ENCODE peak calls at places on chromosomes 1 and 21, in eight cellular contexts. R, U, E, T, J, H, D and Q are unnamed samples.

GRCh38 chr1:31924839-31925238 is 13.3 kb downstream of the PTP4A2 start:
- DNase-seq in U (no peak), E (no peak), D (peak; percentile 61), J (no peak), R (no peak), T (no peak), H (no peak), Q (no peak)

GRCh38 chr1:186212574-186213224 is 162.4 kb downstream of the TPR start:
- DNase-seq in E (peak; percentile 94), T (peak; percentile 59), D (peak; percentile 96), U (no peak), H (no peak), R (no peak), J (peak; percentile 80), Q (no peak)

GRCh38 chr1:19861034-19861433 is 21.2 kb upstream of the OTUD3 start:
- DNase-seq in J (no peak), R (no peak), U (no peak), H (no peak), D (no peak), E (peak; percentile 78), T (no peak), Q (no peak)

GRCh38 chr1:56464294-56464693 is 115.1 kb downstream of the PLPP3 start:
- DNase-seq in R (no peak), T (no peak), U (no peak), H (no peak), J (no peak), E (peak; percentile 37), D (no peak), Q (no peak)

GRCh38 chr21:31555741-31556191 is 103.7 kb upstream of the SOD1 start:
- DNase-seq in J (no peak), E (no peak), U (no peak), H (no peak), R (no peak), T (no peak), D (peak; percentile 92), Q (no peak)

GRCh38 chr1:19448491-19449439 is 36.6 kb downstream of the CAPZB start:
- DNase-seq in D (no peak), H (no peak), T (peak; percentile 38), U (no peak), R (no peak), E (peak; percentile 90), J (no peak), Q (peak; percentile 59)

GRCh38 chr1:19661721-19662228 is 2.9 kb upstream of the HTR6 start:
- DNase-seq in T (no peak), R (peak; percentile 26), E (peak; percentile 26), U (peak; percentile 45), H (no peak), J (peak; percentile 24), D (no peak), Q (no peak)

GRCh38 chr1:24867064-24867870 is 62.8 kb downstream of the RUNX3 start:
- DNase-seq in H (no peak), E (no peak), U (no peak), T (no peak), D (no peak), J (no peak), R (no peak), Q (no peak)

GRCh38 chr21:27261676-27262075 is 294.8 kb upstream of the ADAMTS5 start:
- DNase-seq in J (no peak), E (no peak), H (no peak), T (no peak), U (no peak), D (no peak), R (no peak), Q (no peak)

GRCh38 chr1:21263653-21264225 is 26.5 kb downstream of the ECE1 start:
- DNase-seq in D (no peak), R (no peak), E (no peak), U (no peak), J (no peak), H (no peak), T (no peak), Q (no peak)

GRCh38 chr1:21261551-21262281 is 28.5 kb downstream of the ECE1 start:
- DNase-seq in D (peak; percentile 82), U (no peak), E (peak; percentile 93), T (peak; percentile 83), J (peak; percentile 64), R (no peak), H (peak; percentile 58), Q (peak; percentile 74)

GRCh38 chr1:21264913-21265312 is 25.4 kb downstream of the ECE1 start:
- DNase-seq in R (no peak), T (no peak), E (peak; percentile 46), H (no peak), U (no peak), J (no peak), D (no peak), Q (no peak)

GRCh38 chr1:21262282-21263051 is 27.8 kb downstream of the ECE1 start:
- DNase-seq in E (peak; percentile 89), D (peak; percentile 85), U (no peak), J (no peak), H (peak; percentile 67), T (peak; percentile 90), R (no peak), Q (peak; percentile 47)

DNA sequence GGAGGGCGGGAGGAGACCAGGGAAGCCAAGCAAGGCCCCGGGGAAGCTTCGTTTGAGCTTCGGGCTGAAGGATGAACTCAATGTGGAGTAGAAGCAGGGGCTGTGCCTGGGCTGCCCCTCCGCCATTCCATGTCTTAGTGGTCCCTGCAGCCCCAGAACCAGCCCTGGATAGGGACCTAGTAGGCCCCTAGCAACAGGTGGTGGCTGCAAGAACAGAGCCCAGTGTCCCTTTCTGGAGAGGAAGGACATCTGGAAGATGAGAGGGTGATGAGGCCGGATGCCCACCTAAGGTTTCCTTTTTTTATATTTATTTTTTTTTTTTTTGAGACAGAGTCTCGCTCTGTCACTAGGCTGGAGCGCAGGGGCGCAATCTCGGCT is 27.2 kb downstream of the ECE1 start:
- DNase-seq in J (no peak), U (no peak), H (no peak), R (no peak), D (no peak), E (no peak), T (no peak), Q (no peak)
- H3K36me3 ChIP-seq in J (no peaks in the 10 kb centered on the region), U (peaks cover 12% of the 10 kb centered on the region), H (no peaks in the 10 kb centered on the region), R (peaks cover 14% of the 10 kb centered on the region), D (peaks cover 2% of the 10 kb centered on the region), E (peaks cover 11% of the 10 kb centered on the region), T (no peaks in the 10 kb centered on the region), Q (no peaks in the 10 kb centered on the region)

GRCh38 chr1:36351222-36351977 is 28.0 kb upstream of the EVA1B start:
- DNase-seq in T (no peak), H (no peak), J (peak; percentile 32), R (no peak), D (peak; percentile 49), U (no peak), E (peak; percentile 93), Q (no peak)

GRCh38 chr1:36349241-36349671 is 25.8 kb upstream of the EVA1B start:
- DNase-seq in H (no peak), R (no peak), J (no peak), U (no peak), E (peak; percentile 59), D (no peak), T (no peak), Q (peak; percentile 51)

GRCh38 chr1:36352141-36352909 is 28.9 kb upstream of the EVA1B start:
- DNase-seq in T (no peak), H (no peak), D (peak; percentile 34), R (no peak), E (peak; percentile 48), U (no peak), J (no peak), Q (no peak)

GRCh38 chr1:36349839-36350238 is 26.4 kb upstream of the EVA1B start:
- DNase-seq in U (no peak), T (no peak), E (peak; percentile 49), D (no peak), H (no peak), R (no peak), J (no peak), Q (no peak)

DNA sequence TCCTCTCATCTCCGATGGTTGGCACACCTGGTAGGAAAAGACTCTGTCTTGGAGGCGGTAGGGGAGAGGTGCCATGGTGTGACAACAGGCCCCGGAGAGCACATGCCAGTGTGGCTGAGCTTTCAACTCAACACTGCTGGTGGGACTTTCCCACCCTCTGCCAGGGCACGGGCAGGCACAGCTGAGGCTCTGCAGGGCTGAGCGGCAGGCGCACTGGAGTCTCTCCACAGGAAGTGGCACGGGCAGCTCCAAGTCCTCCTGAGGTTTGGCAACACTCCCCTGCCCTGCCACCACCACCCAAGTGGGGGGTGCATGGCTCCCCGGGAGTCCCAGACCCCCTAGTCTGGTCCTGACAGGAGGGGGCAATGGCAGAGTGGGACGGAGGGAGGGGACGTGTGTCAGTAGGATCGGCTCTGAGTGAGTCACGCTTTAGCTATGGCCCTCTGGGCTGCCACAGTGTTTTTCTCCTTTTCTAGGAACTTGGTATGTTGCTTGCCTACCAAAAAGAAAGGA is 27.3 kb upstream of the EVA1B start:
- DNase-seq in R (no peak), E (peak; percentile 88), U (peak; percentile 61), D (peak; percentile 35), T (peak; percentile 34), J (no peak), H (no peak), Q (peak; percentile 51)
- H3K36me3 ChIP-seq in R (peaks cover 41% of the 10 kb centered on the region), E (peaks cover 35% of the 10 kb centered on the region), U (peaks cover 26% of the 10 kb centered on the region), D (peaks cover 17% of the 10 kb centered on the region), T (no peaks in the 10 kb centered on the region), J (peaks cover 18% of the 10 kb centered on the region), H (peaks cover 36% of the 10 kb centered on the region), Q (peaks cover 83% of the 10 kb centered on the region)

GRCh38 chr1:27548858-27549719 is 54.9 kb downstream of the AHDC1 start:
- DNase-seq in E (no peak), T (no peak), H (peak; percentile 76), R (no peak), D (no peak), J (no peak), U (no peak), Q (no peak)

GRCh38 chr1:27548136-27548853 is 55.6 kb downstream of the AHDC1 start:
- DNase-seq in U (no peak), J (no peak), T (no peak), D (no peak), R (no peak), H (no peak), E (no peak), Q (no peak)

GRCh38 chr1:27545876-27546275 is 55.9 kb upstream of the WASF2 start:
- DNase-seq in U (no peak), J (no peak), H (no peak), D (no peak), R (no peak), T (no peak), E (no peak), Q (no peak)

GRCh38 chr1:27549807-27550408 is 54.0 kb downstream of the AHDC1 start:
- DNase-seq in E (no peak), J (no peak), H (no peak), U (no peak), T (no peak), D (no peak), R (no peak), Q (no peak)

GRCh38 chr1:27547220-27548116 is 56.5 kb downstream of the AHDC1 start:
- DNase-seq in D (peak; percentile 31), T (no peak), J (no peak), U (no peak), H (no peak), E (no peak), R (no peak), Q (no peak)
- H3K36me3 ChIP-seq in D (peaks cover 4% of the 10 kb centered on the region), T (peaks cover 4% of the 10 kb centered on the region), J (peaks cover 2% of the 10 kb centered on the region), U (peaks cover 7% of the 10 kb centered on the region), H (peaks cover 4% of the 10 kb centered on the region), E (peaks cover 40% of the 10 kb centered on the region), R (no peaks in the 10 kb centered on the region), Q (no peaks in the 10 kb centered on the region)

GRCh38 chr1:217921126-217921900 is 290.2 kb downstream of the SPATA17 start:
- DNase-seq in D (peak; percentile 47), H (no peak), U (no peak), J (no peak), T (no peak), E (peak; percentile 30), R (no peak), Q (no peak)
- H3K36me3 ChIP-seq in D (no peaks in the 10 kb centered on the region), H (no peaks in the 10 kb centered on the region), U (no peaks in the 10 kb centered on the region), J (no peaks in the 10 kb centered on the region), T (no peaks in the 10 kb centered on the region), E (no peaks in the 10 kb centered on the region), R (no peaks in the 10 kb centered on the region), Q (no peaks in the 10 kb centered on the region)